ENCODE peak calls at places on chromosome 12, in ten cellular contexts. T is iris pigment epithelial cell, J is EL, Q is activated T-cell treated with anti-CD3 and anti-CD28 coated beads for 24 hours, D is HFF-Myc, O is cardiac fibroblast, X is bronchial epithelial cell, B is heart right ventricle, C is A172, W is right lobe of liver. F is an unnamed sample.

GRCh38 chr12:123160801-123161487 is 10.1 kb upstream of the PITPNM2 start:
- DNase-seq in X (no peak), J (no peak), T (peak), O (peak), C (no peak), Q (no peak), W (peak), B (no peak), D (no peak), F (no peak)

GRCh38 chr12:11822071-11822818 is 172.8 kb downstream of the ETV6 start:
- DNase-seq in X (peak), J (peak), Q (peak), T (peak), W (no peak), C (peak), O (no peak), B (no peak), D (no peak), F (peak)

GRCh38 chr12:79531547-79531946 is 159.2 kb downstream of the PAWR start:
- DNase-seq in B (no peak), Q (no peak), O (peak), X (no peak), W (no peak), T (peak), J (no peak), C (no peak), D (no peak), F (no peak)

GRCh38 chr12:96571101-96571862 is 81.9 kb downstream of the CFAP54 start:
- DNase-seq in B (no peak), W (no peak), C (peak), T (peak), Q (no peak), X (peak), O (no peak), J (peak), D (no peak), F (no peak)

GRCh38 chr12:10362325-10362724 is 27.5 kb downstream of the KLRK1 start:
- DNase-seq in Q (no peak), X (peak), W (no peak), B (no peak), J (no peak), C (no peak), D (no peak), T (no peak), O (no peak), F (no peak)

GRCh38 chr12:47236109-47236714 is 156.5 kb upstream of the AMIGO2 start:
- DNase-seq in X (peak), C (peak), T (peak), W (no peak), D (peak), O (peak), J (peak), Q (no peak), B (no peak), F (no peak)

GRCh38 chr12:7099290-7099996 is 7.2 kb upstream of the C1R start:
- DNase-seq in W (peak), X (no peak), Q (no peak), B (no peak), D (no peak), O (no peak), J (no peak), C (no peak), T (no peak), F (no peak)

GRCh38 chr12:65948320-65949008 is 124.2 kb downstream of the HMGA2 start:
- DNase-seq in W (peak), T (peak), O (peak), J (peak), B (peak), D (peak), Q (no peak), C (peak), X (peak), F (peak)

GRCh38 chr12:65891219-65891618 is 66.9 kb downstream of the HMGA2 start:
- DNase-seq in D (no peak), O (no peak), B (no peak), X (no peak), T (peak), W (no peak), Q (no peak), J (peak), C (peak), F (no peak)

GRCh38 chr12:52353766-52354165 is 13.5 kb downstream of the KRT85 start:
- DNase-seq in X (no peak), O (no peak), C (no peak), T (no peak), B (no peak), Q (no peak), J (no peak), D (no peak), W (peak), F (no peak)

GRCh38 chr12:95413576-95413975 is 60.4 kb upstream of the METAP2 start:
- DNase-seq in X (no peak), T (peak), O (no peak), Q (no peak), D (no peak), W (no peak), J (peak), B (no peak), C (no peak), F (no peak)

GRCh38 chr12:52884526-52885293 is 20.2 kb downstream of the KRT8 start:
- DNase-seq in W (peak), B (peak), X (no peak), D (no peak), J (peak), Q (peak), O (peak), C (no peak), T (no peak), F (peak)

GRCh38 chr12:78086553-78087362 is 256.1 kb downstream of the NAV3 start:
- DNase-seq in B (no peak), J (peak), W (no peak), O (no peak), T (no peak), X (no peak), D (no peak), Q (no peak), C (no peak), F (no peak)

GRCh38 chr12:51383281-51383905 is 7.8 kb downstream of the GALNT6 start:
- DNase-seq in B (no peak), D (no peak), J (no peak), W (no peak), X (peak), C (no peak), T (no peak), Q (no peak), O (no peak), F (no peak)

GRCh38 chr12:131796754-131797587 is 31.2 kb upstream of the MMP17 start:
- DNase-seq in C (no peak), D (no peak), J (no peak), O (no peak), Q (no peak), X (no peak), T (no peak), W (no peak), B (no peak), F (no peak)

GRCh38 chr12:28941248-28941647 is 207.8 kb upstream of the FAR2 start:
- DNase-seq in J (peak), C (no peak), W (no peak), D (no peak), B (no peak), O (no peak), Q (no peak), T (peak), X (peak), F (no peak)

GRCh38 chr12:6620137-6620884 is 13.1 kb upstream of the CHD4 start:
- DNase-seq in X (no peak), D (no peak), O (peak), C (no peak), W (no peak), J (no peak), B (peak), Q (no peak), T (peak), F (no peak)

GRCh38 chr12:25699454-25699853 is 146.4 kb upstream of the LMNTD1 start:
- DNase-seq in B (no peak), O (peak), Q (no peak), W (no peak), D (no peak), X (peak), T (peak), C (no peak), J (no peak), F (no peak)

GRCh38 chr12:113049976-113050742 is 6.4 kb upstream of the DTX1 start:
- DNase-seq in O (peak), W (no peak), C (no peak), X (peak), Q (no peak), J (peak), D (no peak), B (no peak), T (no peak), F (no peak)

GRCh38 chr12:97650242-97650641 is 187.6 kb downstream of the RMST start:
- DNase-seq in D (no peak), C (peak), Q (no peak), J (no peak), W (no peak), O (no peak), B (no peak), X (peak), T (peak), F (no peak)

GRCh38 chr12:118356809-118357326 is 15.8 kb downstream of the TAOK3 start:
- DNase-seq in B (no peak), X (peak), C (no peak), T (peak), O (peak), Q (no peak), D (no peak), W (no peak), J (peak), F (no peak)

GRCh38 chr12:96617178-96617577 is 127.8 kb downstream of the CFAP54 start:
- DNase-seq in W (no peak), J (no peak), O (no peak), D (no peak), C (no peak), T (no peak), Q (no peak), X (no peak), B (no peak), F (no peak)

GRCh38 chr12:24853588-24853987 is 95.3 kb downstream of the BCAT1 start:
- DNase-seq in T (peak), D (no peak), J (peak), X (peak), C (peak), B (no peak), W (no peak), Q (no peak), O (peak), F (no peak)

GRCh38 chr12:7092229-7092985 is at the start of gene C1R:
- DNase-seq in Q (peak), B (peak), W (peak), O (peak), J (peak), C (peak), T (peak), X (peak), D (peak), F (peak)

GRCh38 chr12:70774055-70774454 is 136.8 kb upstream of the PTPRB start:
- DNase-seq in Q (no peak), D (no peak), T (no peak), C (peak), B (no peak), O (no peak), X (peak), W (no peak), J (no peak), F (no peak)

GRCh38 chr12:93742086-93742934 is 65.1 kb downstream of the CRADD start:
- DNase-seq in T (peak), W (peak), J (peak), C (peak), Q (peak), O (peak), X (peak), D (peak), B (peak), F (peak)

GRCh38 chr12:65157091-65157490 is 12.3 kb upstream of the LEMD3 start:
- DNase-seq in W (no peak), B (no peak), T (no peak), X (no peak), C (no peak), Q (no peak), O (no peak), D (no peak), J (no peak), F (no peak)

GRCh38 chr12:69442894-69443293 is 27.3 kb upstream of the FRS2 start:
- DNase-seq in C (peak), Q (no peak), B (no peak), X (peak), J (no peak), W (no peak), T (peak), O (peak), D (no peak), F (no peak)

GRCh38 chr12:58557646-58558045 is 362.7 kb downstream of the LRIG3 start:
- DNase-seq in T (no peak), W (no peak), D (no peak), X (no peak), C (no peak), Q (no peak), J (no peak), O (no peak), B (no peak), F (no peak)

GRCh38 chr12:42892702-42893101 is 303.2 kb upstream of the PRICKLE1 start:
- DNase-seq in X (no peak), T (no peak), W (no peak), C (no peak), J (no peak), B (no peak), O (no peak), D (no peak), Q (no peak), F (no peak)

GRCh38 chr12:22230280-22230794 is 104.2 kb downstream of the ST8SIA1 start:
- DNase-seq in B (no peak), C (peak), W (no peak), X (peak), J (no peak), Q (no peak), D (peak), T (peak), O (no peak), F (no peak)